ENCODE peak calls at places on chromosomes 16 and 17, in four cellular contexts. K is CD4-positive, alpha-beta T cell; M is trophoblast cell; A is vagina. D is an unnamed sample.

GRCh38 chr17:8735336-8735939 is 9.2 kb downstream of the CCDC42 start:
- DNase-seq in K (no peak), M (no peak), A (no peak), D (no peak)

GRCh38 chr17:63418540-63418939 is 27.6 kb downstream of the CYB561 start:
- DNase-seq in A (no peak), M (no peak), K (no peak), D (no peak)

GRCh38 chr16:56102159-56102798 is 89.0 kb upstream of the GNAO1 start:
- DNase-seq in K (no peak), M (no peak), A (no peak), D (peak; percentile 79)

GRCh38 chr16:743794-744500 is 3.1 kb upstream of the CIAO3 start:
- DNase-seq in A (no peak), M (no peak), K (no peak), D (no peak)

GRCh38 chr16:378821-379182 is 3.0 kb downstream of the PGAP6 start:
- DNase-seq in K (no peak), A (no peak), M (no peak), D (no peak)

GRCh38 chr16:76676356-76676755 is 399.2 kb downstream of the CNTNAP4 start:
- DNase-seq in M (peak; percentile 90), K (no peak), A (no peak), D (no peak)

GRCh38 chr16:88971371-88972097 is 5.5 kb downstream of the CBFA2T3 start:
- DNase-seq in M (no peak), A (no peak), K (no peak), D (no peak)

GRCh38 chr16:24775455-24775854 is 46.0 kb downstream of the TNRC6A start:
- DNase-seq in M (no peak), K (no peak), A (no peak), D (no peak)

GRCh38 chr16:22008215-22009142 is 568 bp downstream of the MOSMO start:
- DNase-seq in K (no peak), A (no peak), M (no peak), D (peak; percentile 47)

GRCh38 chr17:7914771-7915610 is 1.1 kb downstream of the RNF227 start:
- DNase-seq in A (no peak), K (no peak), M (no peak), D (no peak)

DNA sequence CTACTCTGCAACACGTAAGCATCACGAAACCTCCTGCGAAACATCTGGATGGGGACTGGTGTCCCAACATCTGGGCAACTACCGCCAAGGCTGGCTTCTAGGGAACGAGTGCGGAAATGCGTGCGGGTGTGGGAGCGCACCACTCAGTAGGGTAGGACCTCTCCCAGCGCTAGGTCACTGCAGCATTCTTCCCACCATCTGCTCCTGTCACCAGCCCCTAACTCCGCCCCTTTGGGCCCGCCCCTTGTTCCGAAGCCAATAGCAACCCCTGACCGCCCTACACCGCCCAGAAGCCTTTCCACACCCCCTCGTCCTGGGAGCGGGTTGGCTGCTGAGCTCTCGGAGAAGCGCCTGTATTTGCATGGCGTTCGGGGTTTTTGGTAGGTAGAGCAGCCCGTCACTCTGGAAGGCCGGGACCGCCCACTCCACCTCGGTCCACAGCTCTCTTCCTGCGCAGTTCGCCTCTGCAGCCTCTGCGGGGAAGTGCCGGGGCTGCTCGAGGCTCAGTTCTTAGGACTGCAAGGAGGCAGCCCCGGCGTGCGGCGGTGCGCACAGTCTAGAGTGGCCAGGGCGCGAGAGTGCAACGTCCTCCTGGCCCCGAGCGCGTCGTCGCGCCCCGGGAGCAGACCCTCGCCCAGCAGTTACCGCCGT is at the start of gene HS3ST3B1:
- DNase-seq in M (peak; percentile 100), K (peak; percentile 99), A (peak; percentile 97), D (peak; percentile 95)
- H3K27me3 ChIP-seq in M (peaks cover 52% of the 10 kb centered on the region), K (peaks cover 31% of the 10 kb centered on the region), A (no peaks in the 10 kb centered on the region), D (peaks cover 72% of the 10 kb centered on the region)

DNA sequence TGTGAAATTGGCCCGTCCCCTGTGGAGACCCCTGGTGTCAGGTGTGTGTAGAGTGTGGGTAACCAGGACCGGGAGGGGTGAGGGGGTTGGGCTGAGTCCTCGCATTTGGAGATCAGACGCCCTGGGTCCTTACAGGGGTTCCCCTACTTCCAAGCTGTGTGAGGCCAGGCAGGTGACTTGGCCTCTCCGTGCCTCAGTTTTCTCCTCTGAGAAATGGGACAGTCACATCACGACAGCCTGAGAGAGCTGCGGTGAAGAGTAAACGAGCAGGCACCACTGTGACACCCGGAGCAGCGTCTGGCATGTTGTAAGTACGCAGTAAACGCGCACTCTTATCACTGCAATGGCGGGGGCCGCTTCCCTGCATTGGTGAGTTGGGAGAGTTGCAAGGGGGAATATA is 152.5 kb upstream of the CIBAR2 start:
- DNase-seq in M (no peak), K (no peak), A (no peak), D (no peak)
- H3K27me3 ChIP-seq in M (no peaks in the 10 kb centered on the region), K (no peaks in the 10 kb centered on the region), A (no peaks in the 10 kb centered on the region), D (no peaks in the 10 kb centered on the region)

GRCh38 chr17:46847204-46848191 is 3.9 kb upstream of the WNT9B start:
- DNase-seq in M (no peak), K (no peak), A (no peak), D (no peak)
- H3K27me3 ChIP-seq in M (peaks cover 8% of the 10 kb centered on the region), K (peaks cover 54% of the 10 kb centered on the region), A (no peaks in the 10 kb centered on the region), D (peaks cover 10% of the 10 kb centered on the region)

GRCh38 chr17:35342207-35342744 is 31.1 kb downstream of the SLFN11 start:
- DNase-seq in A (no peak), K (no peak), M (no peak), D (no peak)
- H3K27me3 ChIP-seq in A (no peaks in the 10 kb centered on the region), K (no peaks in the 10 kb centered on the region), M (peaks cover 19% of the 10 kb centered on the region), D (no peaks in the 10 kb centered on the region)

DNA sequence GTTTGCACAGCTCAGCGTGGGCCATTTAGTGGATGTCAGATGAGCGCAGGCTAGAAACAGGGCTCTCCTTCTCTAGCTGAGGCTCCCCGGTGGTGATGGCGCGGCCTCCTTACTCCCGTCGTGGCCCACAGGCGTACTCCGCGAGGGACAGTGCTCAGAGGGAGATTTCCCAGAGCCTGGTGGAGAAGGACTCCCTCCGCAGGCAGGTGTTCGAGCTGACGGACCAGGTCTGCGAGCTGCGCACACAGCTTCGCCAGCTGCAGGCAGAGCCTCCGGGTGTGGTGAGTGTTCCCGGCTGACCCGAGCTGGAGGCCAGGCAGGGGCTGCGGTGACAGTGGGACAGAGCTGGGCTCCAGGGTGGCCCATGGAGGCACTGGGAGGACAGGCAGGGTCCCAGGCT is 21.4 kb downstream of the CARD14 start:
- DNase-seq in M (no peak), A (no peak), K (no peak), D (no peak)
- H3K27me3 ChIP-seq in M (no peaks in the 10 kb centered on the region), A (no peaks in the 10 kb centered on the region), K (no peaks in the 10 kb centered on the region), D (no peaks in the 10 kb centered on the region)

DNA sequence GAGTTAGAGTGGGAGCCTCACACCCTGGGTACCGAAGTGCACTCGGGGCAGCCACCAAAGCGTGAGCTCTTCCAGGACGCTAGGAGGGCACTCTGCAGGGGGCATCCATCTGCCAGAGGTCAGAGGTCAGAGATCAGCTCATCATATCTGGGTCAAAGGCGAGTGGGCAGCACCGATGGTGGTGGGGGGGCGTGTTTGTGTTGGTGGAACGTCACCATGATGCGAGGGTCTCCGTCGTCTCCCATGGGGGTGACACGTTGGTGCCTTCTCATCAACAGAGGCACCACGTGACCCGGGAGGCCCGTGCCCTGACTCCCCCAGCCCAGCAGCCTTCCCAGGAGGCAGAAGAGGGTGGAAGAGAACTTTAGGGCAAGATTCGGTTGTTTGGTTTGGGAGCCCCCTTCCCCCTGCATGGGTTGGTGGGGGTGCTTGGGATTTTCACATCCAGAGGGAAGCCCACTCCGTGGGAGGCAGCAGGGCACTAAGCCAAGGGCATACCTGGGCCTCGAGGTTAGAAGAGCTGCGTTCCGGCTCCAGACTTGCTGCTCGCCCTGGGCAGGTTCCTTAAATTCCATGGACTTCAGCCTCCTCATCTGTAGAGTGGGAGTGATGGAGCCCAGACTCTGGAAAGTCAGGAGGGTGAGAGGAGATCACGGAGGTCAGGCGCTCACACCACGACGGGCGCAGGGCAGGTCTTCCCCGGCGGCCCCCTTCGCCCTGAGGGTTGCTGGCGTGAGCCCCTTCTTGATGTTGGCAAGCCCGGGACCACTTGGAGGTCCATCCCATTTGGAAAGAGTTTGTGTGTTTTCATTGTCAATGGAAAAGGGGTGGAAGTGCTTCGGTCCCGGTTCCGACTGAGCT is 14.0 kb downstream of the CRISPLD2 start:
- DNase-seq in M (no peak), A (no peak), K (no peak), D (no peak)
- H3K27me3 ChIP-seq in M (no peaks in the 10 kb centered on the region), A (no peaks in the 10 kb centered on the region), K (no peaks in the 10 kb centered on the region), D (no peaks in the 10 kb centered on the region)

GRCh38 chr16:54204756-54205155 is 81.8 kb downstream of the IRX3 start:
- DNase-seq in M (no peak), K (no peak), A (no peak), D (no peak)

GRCh38 chr16:54210437-54211081 is 76.0 kb downstream of the IRX3 start:
- DNase-seq in M (no peak), K (no peak), A (no peak), D (no peak)

GRCh38 chr16:54203851-54204505 is 82.6 kb downstream of the IRX3 start:
- DNase-seq in M (no peak), K (no peak), A (no peak), D (no peak)

GRCh38 chr16:54207837-54208236 is 78.8 kb downstream of the IRX3 start:
- DNase-seq in A (no peak), K (no peak), M (no peak), D (no peak)

DNA sequence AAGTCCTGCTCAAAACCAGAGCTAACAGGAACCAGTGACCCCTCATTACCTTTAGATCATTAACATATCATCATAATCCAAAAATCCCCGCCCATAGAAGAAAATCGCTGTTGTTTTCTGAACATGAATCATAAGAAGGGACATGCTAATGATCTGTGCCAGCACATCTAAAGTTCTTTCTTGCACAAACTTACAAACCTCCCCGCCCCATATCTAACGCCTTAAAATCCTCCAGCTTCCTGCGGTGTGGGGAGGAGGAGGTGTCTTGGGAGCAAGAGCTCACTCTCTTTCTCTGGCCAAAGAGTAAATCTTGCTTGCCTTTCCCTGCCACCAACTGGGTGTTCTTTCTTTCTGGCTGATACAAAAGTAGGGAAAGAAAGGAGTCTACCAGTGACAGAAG is 78.3 kb downstream of the IRX3 start:
- DNase-seq in M (no peak), A (no peak), K (no peak), D (no peak)
- H3K27me3 ChIP-seq in M (no peaks in the 10 kb centered on the region), A (no peaks in the 10 kb centered on the region), K (no peaks in the 10 kb centered on the region), D (no peaks in the 10 kb centered on the region)

DNA sequence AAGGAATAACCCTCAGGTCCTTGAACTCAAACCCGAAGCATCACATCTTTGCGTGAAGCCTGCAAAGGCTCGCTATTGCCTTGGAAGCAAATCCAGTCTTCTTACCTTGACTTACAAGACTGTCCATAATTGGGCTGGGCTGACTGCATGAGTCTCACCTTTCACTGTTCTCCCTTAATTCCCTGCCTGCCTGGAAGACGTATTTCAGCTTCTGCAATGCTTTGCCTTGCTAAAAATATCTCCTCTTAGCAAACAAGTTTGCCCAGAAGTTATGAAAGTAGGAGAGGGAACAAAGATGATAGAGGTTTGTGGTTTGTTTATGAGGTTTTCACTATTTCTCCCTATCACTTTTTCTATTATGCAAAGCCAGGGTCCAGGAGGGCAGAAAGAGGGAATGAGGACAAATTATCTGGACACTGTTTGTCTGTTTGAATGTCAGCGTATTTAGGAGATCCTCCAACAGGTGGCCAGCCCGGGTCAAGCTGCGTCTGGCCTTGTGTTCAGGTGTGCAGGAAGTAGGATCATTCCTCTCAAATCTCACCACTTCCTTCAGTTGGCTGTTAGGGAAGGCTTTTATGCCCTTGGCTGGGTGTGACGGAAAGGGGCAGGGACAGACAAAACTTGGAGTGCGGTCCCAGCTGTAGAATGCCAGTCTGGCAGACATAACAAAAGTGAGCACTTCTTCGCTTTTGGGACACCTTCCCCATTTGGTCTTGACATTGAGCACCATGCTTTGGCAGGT is 488.9 kb downstream of the CDH13 start:
- DNase-seq in K (no peak), A (no peak), M (no peak), D (no peak)
- H3K27me3 ChIP-seq in K (no peaks in the 10 kb centered on the region), A (no peaks in the 10 kb centered on the region), M (no peaks in the 10 kb centered on the region), D (no peaks in the 10 kb centered on the region)

DNA sequence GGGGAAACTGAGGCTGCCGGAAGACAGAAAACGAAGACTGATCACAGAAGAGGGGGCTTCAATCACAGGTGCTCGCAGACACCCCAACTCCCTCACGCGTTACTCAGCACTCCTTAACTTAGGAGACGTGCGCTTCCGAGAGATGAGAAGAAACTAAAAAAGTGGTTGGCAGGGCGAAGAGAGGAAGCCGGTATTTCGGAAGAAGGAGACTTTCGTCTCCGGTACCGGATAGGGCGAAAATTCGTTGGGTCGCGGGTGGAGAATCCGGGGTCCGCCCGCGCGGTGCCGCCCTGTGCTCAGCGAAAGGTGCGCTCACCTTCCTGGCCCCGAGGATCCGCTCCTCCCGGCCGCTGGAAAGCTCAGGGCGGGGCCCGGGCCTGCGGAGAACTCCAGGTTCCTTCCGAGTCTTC is 917 bp upstream of the TBX2 start:
- DNase-seq in A (no peak), M (no peak), K (no peak), D (no peak)
- H3K27me3 ChIP-seq in A (peaks cover 12% of the 10 kb centered on the region), M (peaks cover 75% of the 10 kb centered on the region), K (peaks cover 75% of the 10 kb centered on the region), D (no peaks in the 10 kb centered on the region)